ENCODE peak calls at places on chromosomes 16 and 17, in eight cellular contexts. One of them, this sample, is unnamed.

GRCh38 chr17:7348478-7349242 is 3.3 kb upstream of the KCTD11 start:
- DNase-seq in dorsolateral prefrontal cortex: no peak
- DNase-seq in GM06990: no peak
- DNase-seq in AG10803: peak
- DNase-seq in AG09319: no peak
- DNase-seq in lower lobe of right lung: no peak
- DNase-seq in A673: no peak
- DNase-seq in glutamatergic neuron: no peak
- DNase-seq in this sample: no peak

GRCh38 chr17:78526231-78527025 is 50.8 kb downstream of the DNAH17 start:
- DNase-seq in dorsolateral prefrontal cortex: no peak
- DNase-seq in GM06990: no peak
- DNase-seq in AG10803: no peak
- DNase-seq in AG09319: no peak
- DNase-seq in lower lobe of right lung: no peak
- DNase-seq in A673: no peak
- DNase-seq in glutamatergic neuron: no peak
- DNase-seq in this sample: no peak

GRCh38 chr16:27198451-27199234 is 4.7 kb upstream of the KDM8 start:
- DNase-seq in dorsolateral prefrontal cortex: no peak
- DNase-seq in GM06990: no peak
- DNase-seq in AG10803: no peak
- DNase-seq in AG09319: no peak
- DNase-seq in lower lobe of right lung: no peak
- DNase-seq in A673: peak
- DNase-seq in glutamatergic neuron: no peak
- DNase-seq in this sample: no peak

GRCh38 chr16:69176033-69176780 is 10.8 kb upstream of the SNTB2 start:
- DNase-seq in dorsolateral prefrontal cortex: no peak
- DNase-seq in GM06990: no peak
- DNase-seq in AG10803: peak
- DNase-seq in AG09319: no peak
- DNase-seq in lower lobe of right lung: no peak
- DNase-seq in A673: no peak
- DNase-seq in glutamatergic neuron: no peak
- DNase-seq in this sample: no peak

GRCh38 chr16:11233727-11234376 is 22.2 kb downstream of the SOCS1 start:
- DNase-seq in dorsolateral prefrontal cortex: no peak
- DNase-seq in GM06990: no peak
- DNase-seq in AG10803: no peak
- DNase-seq in AG09319: no peak
- DNase-seq in lower lobe of right lung: no peak
- DNase-seq in A673: no peak
- DNase-seq in glutamatergic neuron: no peak
- DNase-seq in this sample: no peak

GRCh38 chr16:1430759-1431496 is at the start of gene PERCC1:
- DNase-seq in dorsolateral prefrontal cortex: no peak
- DNase-seq in GM06990: no peak
- DNase-seq in AG10803: no peak
- DNase-seq in AG09319: no peak
- DNase-seq in lower lobe of right lung: no peak
- DNase-seq in A673: peak
- DNase-seq in glutamatergic neuron: peak
- DNase-seq in this sample: no peak

GRCh38 chr17:28008526-28008925 is 34.0 kb upstream of the NLK start:
- DNase-seq in dorsolateral prefrontal cortex: no peak
- DNase-seq in GM06990: no peak
- DNase-seq in AG10803: peak
- DNase-seq in AG09319: peak
- DNase-seq in lower lobe of right lung: no peak
- DNase-seq in A673: peak
- DNase-seq in glutamatergic neuron: no peak
- DNase-seq in this sample: peak

GRCh38 chr16:28261916-28262315 is 30.4 kb upstream of the SBK1 start:
- DNase-seq in dorsolateral prefrontal cortex: no peak
- DNase-seq in GM06990: no peak
- DNase-seq in AG10803: no peak
- DNase-seq in AG09319: no peak
- DNase-seq in lower lobe of right lung: no peak
- DNase-seq in A673: no peak
- DNase-seq in glutamatergic neuron: no peak
- DNase-seq in this sample: no peak

GRCh38 chr17:39099686-39100293 is 51.6 kb downstream of the PLXDC1 start:
- DNase-seq in dorsolateral prefrontal cortex: no peak
- DNase-seq in GM06990: no peak
- DNase-seq in AG10803: peak
- DNase-seq in AG09319: no peak
- DNase-seq in lower lobe of right lung: no peak
- DNase-seq in A673: peak
- DNase-seq in glutamatergic neuron: no peak
- DNase-seq in this sample: no peak

GRCh38 chr17:32157225-32157624 is 14.9 kb downstream of the RHOT1 start:
- DNase-seq in dorsolateral prefrontal cortex: no peak
- DNase-seq in GM06990: no peak
- DNase-seq in AG10803: peak
- DNase-seq in AG09319: no peak
- DNase-seq in lower lobe of right lung: no peak
- DNase-seq in A673: no peak
- DNase-seq in glutamatergic neuron: no peak
- DNase-seq in this sample: no peak

GRCh38 chr16:58393138-58393504 is 850 bp downstream of the GINS3 start:
- DNase-seq in dorsolateral prefrontal cortex: no peak
- DNase-seq in GM06990: no peak
- DNase-seq in AG10803: peak
- DNase-seq in AG09319: no peak
- DNase-seq in lower lobe of right lung: no peak
- DNase-seq in A673: peak
- DNase-seq in glutamatergic neuron: no peak
- DNase-seq in this sample: no peak

GRCh38 chr17:76577876-76578275 is 7.8 kb downstream of the ST6GALNAC2 start:
- DNase-seq in dorsolateral prefrontal cortex: no peak
- DNase-seq in GM06990: no peak
- DNase-seq in AG10803: no peak
- DNase-seq in AG09319: no peak
- DNase-seq in lower lobe of right lung: no peak
- DNase-seq in A673: no peak
- DNase-seq in glutamatergic neuron: no peak
- DNase-seq in this sample: no peak

GRCh38 chr17:17036520-17036998 is 5.7 kb upstream of the MPRIP start:
- DNase-seq in dorsolateral prefrontal cortex: no peak
- DNase-seq in GM06990: peak
- DNase-seq in AG10803: no peak
- DNase-seq in AG09319: no peak
- DNase-seq in lower lobe of right lung: peak
- DNase-seq in A673: no peak
- DNase-seq in glutamatergic neuron: no peak
- DNase-seq in this sample: no peak

GRCh38 chr17:59287887-59288286 is 43.6 kb upstream of the YPEL2 start:
- DNase-seq in dorsolateral prefrontal cortex: no peak
- DNase-seq in GM06990: no peak
- DNase-seq in AG10803: no peak
- DNase-seq in AG09319: no peak
- DNase-seq in lower lobe of right lung: no peak
- DNase-seq in A673: no peak
- DNase-seq in glutamatergic neuron: no peak
- DNase-seq in this sample: no peak

GRCh38 chr16:50548659-50549560 is 714 bp downstream of the NKD1 start:
- DNase-seq in dorsolateral prefrontal cortex: no peak
- DNase-seq in GM06990: peak
- DNase-seq in AG10803: no peak
- DNase-seq in AG09319: no peak
- DNase-seq in lower lobe of right lung: peak
- DNase-seq in A673: peak
- DNase-seq in glutamatergic neuron: peak
- DNase-seq in this sample: peak

GRCh38 chr16:70018254-70018653 is 67.1 kb downstream of the CLEC18A start:
- DNase-seq in dorsolateral prefrontal cortex: no peak
- DNase-seq in GM06990: no peak
- DNase-seq in AG10803: peak
- DNase-seq in AG09319: no peak
- DNase-seq in lower lobe of right lung: no peak
- DNase-seq in A673: peak
- DNase-seq in glutamatergic neuron: no peak
- DNase-seq in this sample: no peak

GRCh38 chr16:87914326-87914725 is 22.0 kb downstream of the CA5A start:
- DNase-seq in dorsolateral prefrontal cortex: no peak
- DNase-seq in GM06990: no peak
- DNase-seq in AG10803: no peak
- DNase-seq in AG09319: no peak
- DNase-seq in lower lobe of right lung: no peak
- DNase-seq in A673: no peak
- DNase-seq in glutamatergic neuron: no peak
- DNase-seq in this sample: no peak

GRCh38 chr17:75588546-75589016 is 981 bp downstream of the MYO15B start:
- DNase-seq in dorsolateral prefrontal cortex: no peak
- DNase-seq in GM06990: no peak
- DNase-seq in AG10803: no peak
- DNase-seq in AG09319: no peak
- DNase-seq in lower lobe of right lung: peak
- DNase-seq in A673: no peak
- DNase-seq in glutamatergic neuron: peak
- DNase-seq in this sample: no peak

GRCh38 chr16:65621640-65622039 is 499.8 kb upstream of the CDH11 start:
- DNase-seq in dorsolateral prefrontal cortex: no peak
- DNase-seq in GM06990: no peak
- DNase-seq in AG10803: no peak
- DNase-seq in AG09319: no peak
- DNase-seq in lower lobe of right lung: no peak
- DNase-seq in A673: no peak
- DNase-seq in glutamatergic neuron: no peak
- DNase-seq in this sample: peak

GRCh38 chr16:48531011-48531962 is 78.7 kb downstream of the N4BP1 start:
- DNase-seq in dorsolateral prefrontal cortex: no peak
- DNase-seq in GM06990: no peak
- DNase-seq in AG10803: peak
- DNase-seq in AG09319: peak
- DNase-seq in lower lobe of right lung: no peak
- DNase-seq in A673: no peak
- DNase-seq in glutamatergic neuron: peak
- DNase-seq in this sample: no peak

DNA sequence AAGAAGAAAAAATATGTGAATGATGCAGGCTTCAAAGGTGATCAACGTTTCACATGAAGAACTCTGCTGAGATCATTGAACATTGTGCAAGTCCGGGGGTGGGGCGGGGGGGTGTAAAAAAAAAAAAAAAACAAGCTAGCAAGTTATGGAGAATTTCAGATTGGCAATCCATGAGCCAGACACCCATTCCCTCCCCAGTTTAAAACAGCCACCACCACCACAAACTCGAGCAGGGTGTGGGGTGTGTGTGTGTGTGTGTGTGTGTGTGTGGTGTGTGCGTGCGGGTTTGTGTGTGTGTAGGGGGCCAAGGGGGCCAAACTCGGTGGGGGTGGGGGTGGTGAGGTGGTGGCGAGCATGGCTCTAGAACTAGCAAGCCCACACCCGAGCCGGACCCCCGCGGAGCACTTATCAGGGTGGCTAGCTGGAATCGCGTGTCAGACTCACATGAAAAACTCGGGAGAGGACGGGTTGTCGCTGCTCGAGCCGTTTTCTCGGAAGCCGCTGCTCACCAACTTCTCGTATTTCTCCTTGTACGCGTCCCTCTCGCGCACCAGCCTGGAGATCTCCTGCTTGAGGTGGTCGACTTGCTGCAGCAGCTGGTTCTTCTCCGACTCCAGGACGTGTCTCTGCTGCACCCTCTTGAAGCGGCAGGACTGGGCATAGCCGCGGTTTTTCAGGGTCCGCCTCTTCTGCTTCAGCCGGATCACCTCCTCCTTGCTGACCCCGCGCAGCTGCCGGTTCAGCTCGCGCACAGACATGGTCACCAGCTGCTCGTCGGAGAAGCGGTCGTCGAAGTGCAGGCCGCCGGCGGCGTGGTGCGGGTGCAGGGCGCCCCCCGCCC is 2.0 kb downstream of the MAF start:
- DNase-seq in dorsolateral prefrontal cortex: peak
- DNase-seq in GM06990: peak
- DNase-seq in AG10803: peak
- DNase-seq in AG09319: no peak
- DNase-seq in lower lobe of right lung: peak
- DNase-seq in A673: peak
- DNase-seq in glutamatergic neuron: peak
- DNase-seq in this sample: no peak
- TF ChIP-seq CTCF in dorsolateral prefrontal cortex: no peak
- TF ChIP-seq CTCF in GM06990: no peak
- TF ChIP-seq CTCF in AG10803: peak
- TF ChIP-seq CTCF in AG09319: no peak
- TF ChIP-seq CTCF in lower lobe of right lung: peak
- TF ChIP-seq CTCF in A673: no peak
- TF ChIP-seq CTCF in glutamatergic neuron: no peak
- TF ChIP-seq CTCF in this sample: no peak

GRCh38 chr17:36747861-36748260 is 146.5 kb downstream of the MRM1 start:
- DNase-seq in dorsolateral prefrontal cortex: no peak
- DNase-seq in GM06990: no peak
- DNase-seq in AG10803: no peak
- DNase-seq in AG09319: no peak
- DNase-seq in lower lobe of right lung: no peak
- DNase-seq in A673: no peak
- DNase-seq in glutamatergic neuron: no peak
- DNase-seq in this sample: no peak
- TF ChIP-seq CTCF in dorsolateral prefrontal cortex: no peak
- TF ChIP-seq CTCF in GM06990: no peak
- TF ChIP-seq CTCF in AG10803: no peak
- TF ChIP-seq CTCF in AG09319: no peak
- TF ChIP-seq CTCF in lower lobe of right lung: no peak
- TF ChIP-seq CTCF in A673: no peak
- TF ChIP-seq CTCF in glutamatergic neuron: no peak
- TF ChIP-seq CTCF in this sample: no peak

GRCh38 chr16:55043499-55043898 is 112.8 kb downstream of the IRX5 start:
- DNase-seq in dorsolateral prefrontal cortex: no peak
- DNase-seq in GM06990: no peak
- DNase-seq in AG10803: no peak
- DNase-seq in AG09319: no peak
- DNase-seq in lower lobe of right lung: no peak
- DNase-seq in A673: no peak
- DNase-seq in glutamatergic neuron: no peak
- DNase-seq in this sample: no peak
- TF ChIP-seq CTCF in dorsolateral prefrontal cortex: no peak
- TF ChIP-seq CTCF in GM06990: no peak
- TF ChIP-seq CTCF in AG10803: no peak
- TF ChIP-seq CTCF in AG09319: no peak
- TF ChIP-seq CTCF in lower lobe of right lung: no peak
- TF ChIP-seq CTCF in A673: peak
- TF ChIP-seq CTCF in glutamatergic neuron: no peak
- TF ChIP-seq CTCF in this sample: no peak

GRCh38 chr17:64661731-64661980 is 451 bp downstream of the SMURF2 start:
- DNase-seq in dorsolateral prefrontal cortex: no peak
- DNase-seq in GM06990: no peak
- DNase-seq in AG10803: no peak
- DNase-seq in AG09319: no peak
- DNase-seq in lower lobe of right lung: no peak
- DNase-seq in A673: no peak
- DNase-seq in glutamatergic neuron: no peak
- DNase-seq in this sample: no peak
- TF ChIP-seq CTCF in dorsolateral prefrontal cortex: no peak
- TF ChIP-seq CTCF in GM06990: no peak
- TF ChIP-seq CTCF in AG10803: no peak
- TF ChIP-seq CTCF in AG09319: no peak
- TF ChIP-seq CTCF in lower lobe of right lung: no peak
- TF ChIP-seq CTCF in A673: no peak
- TF ChIP-seq CTCF in glutamatergic neuron: no peak
- TF ChIP-seq CTCF in this sample: no peak